ENCODE peak calls at places on chromosomes 1 and 21, in four cellular contexts. U is astrocyte, K is AG10803, G is fibroblast of pulmonary artery. Y is an unnamed sample.

GRCh38 chr21:46071082-46071481 is 26.8 kb upstream of the COL6A2 start:
- DNase-seq in G (no peak), U (no peak), K (no peak), Y (no peak)

GRCh38 chr1:186286615-186287317 is 88.3 kb downstream of the TPR start:
- DNase-seq in U (peak), K (peak), G (peak), Y (peak)

GRCh38 chr21:18840239-18840638 is 436.7 kb upstream of the TMPRSS15 start:
- DNase-seq in U (no peak), G (peak), K (no peak), Y (no peak)

GRCh38 chr1:155934933-155935590 is 849 bp upstream of the KHDC4 start:
- DNase-seq in G (no peak), U (no peak), K (no peak), Y (no peak)

GRCh38 chr1:44221793-44222192 is 8.5 kb downstream of the DMAP1 start:
- DNase-seq in K (no peak), G (no peak), U (no peak), Y (no peak)

GRCh38 chr21:31203371-31204054 is 140.5 kb downstream of the TIAM1 start:
- DNase-seq in U (peak), K (no peak), G (peak), Y (no peak)

GRCh38 chr1:197944485-197944884 is 27.3 kb downstream of the LHX9 start:
- DNase-seq in G (no peak), U (no peak), K (no peak), Y (no peak)

GRCh38 chr1:202333861-202334260 is 7.9 kb downstream of the UBE2T start:
- DNase-seq in U (no peak), G (no peak), K (no peak), Y (no peak)

GRCh38 chr1:93604411-93604810 is 77.2 kb downstream of the BCAR3 start:
- DNase-seq in G (no peak), U (no peak), K (no peak), Y (no peak)

GRCh38 chr21:15741510-15741909 is 11.7 kb downstream of the USP25 start:
- DNase-seq in U (peak), K (peak), G (peak), Y (no peak)

GRCh38 chr1:12708396-12708795 is 7.5 kb upstream of the AADACL3 start:
- DNase-seq in G (no peak), U (no peak), K (no peak), Y (no peak)

GRCh38 chr1:35808376-35809155 is 750 bp downstream of the AGO4 start:
- DNase-seq in U (peak), G (no peak), K (peak), Y (no peak)

GRCh38 chr1:203143671-203144070 is 16.1 kb downstream of the ADORA1 start:
- DNase-seq in U (no peak), K (no peak), G (no peak), Y (no peak)

GRCh38 chr1:193448682-193449461 is 262.5 kb upstream of the B3GALT2 start:
- DNase-seq in G (no peak), U (no peak), K (no peak), Y (no peak)

GRCh38 chr1:211129790-211130189 is 4.2 kb downstream of the KCNH1 start:
- DNase-seq in U (no peak), K (no peak), G (no peak), Y (no peak)

GRCh38 chr1:211133393-211133840 is 531 bp downstream of the KCNH1 start:
- DNase-seq in K (no peak), U (no peak), G (no peak), Y (peak)

GRCh38 chr1:211132681-211133392 is 1.1 kb downstream of the KCNH1 start:
- DNase-seq in U (no peak), K (no peak), G (no peak), Y (no peak)

GRCh38 chr1:211135342-211135950 is 1.5 kb upstream of the KCNH1 start:
- DNase-seq in K (peak), U (peak), G (peak), Y (peak)

GRCh38 chr1:211133841-211134669 is at the start of gene KCNH1:
- DNase-seq in K (peak), G (peak), U (peak), Y (peak)
- TF ChIP-seq CTCF in K (peak), G (peak), U (peak), Y (peak)

DNA sequence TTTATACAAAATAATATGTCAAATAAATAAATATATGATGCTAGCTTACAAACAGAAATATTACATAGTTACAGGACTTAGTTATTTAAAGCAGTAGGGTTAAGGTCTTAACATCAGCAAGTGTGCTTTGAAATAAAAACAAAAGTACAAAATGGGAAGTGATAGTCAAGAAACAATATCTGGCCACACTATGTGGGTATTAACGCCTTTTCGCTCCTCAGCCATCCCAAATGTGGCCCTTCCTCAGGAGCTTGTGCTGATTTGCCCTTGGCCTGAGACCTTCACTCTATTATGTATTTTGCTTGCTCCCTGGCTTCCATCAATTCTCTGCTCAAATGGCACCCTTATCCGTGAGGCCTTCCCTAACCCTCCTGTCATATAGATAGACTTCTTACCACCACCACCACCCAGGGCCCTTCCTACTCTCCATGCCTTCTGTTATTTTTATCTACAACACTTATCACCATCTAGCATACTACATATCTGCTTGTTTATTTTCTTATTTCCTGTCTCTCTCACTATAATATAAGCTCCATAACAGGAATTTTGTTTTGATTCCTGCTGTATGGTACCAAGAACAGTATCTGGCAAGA is 1.9 kb downstream of the CTSS start:
- DNase-seq in U (no peak), K (no peak), G (no peak), Y (no peak)
- H3K4me3 ChIP-seq in U (no peak), K (no peak), G (no peak), Y (no peak)

DNA sequence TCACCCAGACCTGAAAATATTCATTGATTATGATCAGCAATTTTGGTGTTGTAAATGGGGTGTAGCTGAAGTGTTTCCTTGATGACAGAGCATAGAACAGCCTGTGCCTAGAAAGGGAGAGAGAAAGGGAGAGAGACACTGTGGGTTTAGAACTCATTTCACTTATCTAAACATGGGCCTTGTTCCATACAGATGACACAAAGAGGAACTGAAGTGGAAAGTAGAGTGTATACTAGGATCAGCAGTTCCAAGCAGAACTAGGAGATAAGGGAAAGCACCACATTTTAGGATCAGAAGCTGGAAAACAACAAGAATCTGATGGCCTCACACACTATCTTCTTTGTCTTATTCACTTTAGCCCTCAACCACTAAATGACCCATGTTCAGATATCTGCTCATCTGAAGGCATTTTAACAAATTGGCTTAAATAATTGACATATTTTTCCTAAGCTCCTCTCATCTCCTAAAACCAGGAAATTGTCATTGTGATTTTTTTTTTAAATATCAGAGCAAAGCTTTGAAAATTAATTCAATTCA is 103.7 kb downstream of the LYPLAL1 start:
- DNase-seq in U (peak), G (no peak), K (no peak), Y (no peak)
- TF ChIP-seq CTCF in U (no peak), G (no peak), K (no peak), Y (no peak)

GRCh38 chr1:234724517-234725176 is 114.7 kb upstream of the IRF2BP2 start:
- DNase-seq in K (no peak), U (no peak), G (peak), Y (no peak)
- H3K4me3 ChIP-seq in K (peak), U (peak), G (peak), Y (peak)

DNA sequence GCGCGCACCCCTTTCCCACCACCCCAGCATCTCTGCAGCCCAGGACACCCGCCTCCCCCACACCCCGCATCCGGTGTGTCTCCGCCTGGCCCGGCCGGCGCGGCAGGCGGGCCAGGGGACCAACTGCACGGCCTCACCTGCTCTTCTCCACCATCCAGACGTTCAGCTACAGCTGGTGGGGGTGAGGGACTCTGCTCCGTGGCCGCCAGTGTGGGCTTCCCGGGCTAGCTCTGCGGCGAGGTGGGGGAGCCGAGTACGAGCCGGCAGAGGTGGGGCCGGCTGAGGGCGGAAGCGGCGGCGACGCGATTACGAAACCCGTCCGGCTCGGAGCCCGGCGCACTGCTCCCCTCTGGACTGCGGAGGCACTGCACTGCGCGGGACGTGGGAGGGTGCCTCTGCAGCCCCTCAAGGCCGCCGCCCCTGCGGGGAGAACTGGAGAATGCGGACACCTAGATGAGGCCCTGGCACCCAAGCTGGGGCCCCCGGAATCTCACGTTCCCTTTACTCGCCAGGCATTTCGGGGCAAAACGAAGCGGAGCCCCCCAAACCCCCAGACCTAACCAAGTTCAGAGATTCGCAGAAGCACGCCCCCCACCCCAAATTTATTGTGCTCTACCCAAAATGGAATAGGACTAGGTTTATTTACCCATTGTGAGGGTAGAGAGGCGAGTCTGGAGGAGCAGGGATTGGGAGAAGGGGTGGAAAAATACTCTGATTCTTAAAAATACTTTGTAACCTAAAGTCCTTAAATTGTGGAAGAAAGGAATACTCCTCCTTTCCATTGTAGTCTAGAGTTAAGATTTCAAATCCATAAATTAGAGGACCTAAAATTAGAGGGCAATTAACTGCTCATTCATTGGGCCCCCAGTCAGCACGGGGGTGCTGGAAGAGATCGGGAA is at the start of gene CDC42SE1:
- DNase-seq in U (peak), G (peak), K (peak), Y (peak)
- TF ChIP-seq CTCF in U (peak), G (peak), K (peak), Y (peak)